ENCODE peak calls at places on chromosome 7, in six cellular contexts. One of them, this sample, is unnamed.

GRCh38 chr7:45028138-45028919 is 28.3 kb downstream of the CCM2 start:
- ATAC-seq in CD4-positive, CD25-positive, alpha-beta regulatory T cell: peak; percentile 30
- ATAC-seq in K562: no peak
- ATAC-seq in left lung: no peak
- ATAC-seq in HCT116: no peak
- ATAC-seq in right lobe of liver: no peak
- ATAC-seq in this sample: no peak

GRCh38 chr7:95425694-95426093 is 9.1 kb downstream of the PON2 start:
- ATAC-seq in CD4-positive, CD25-positive, alpha-beta regulatory T cell: no peak
- ATAC-seq in K562: no peak
- ATAC-seq in left lung: no peak
- ATAC-seq in HCT116: no peak
- ATAC-seq in right lobe of liver: no peak
- ATAC-seq in this sample: no peak

GRCh38 chr7:36208406-36208805 is 55.4 kb downstream of the EEPD1 start:
- ATAC-seq in CD4-positive, CD25-positive, alpha-beta regulatory T cell: peak; percentile 4
- ATAC-seq in K562: no peak
- ATAC-seq in left lung: peak; percentile 27
- ATAC-seq in HCT116: no peak
- ATAC-seq in right lobe of liver: peak; percentile 4
- ATAC-seq in this sample: no peak

GRCh38 chr7:104529567-104529966 is 201.2 kb downstream of the LHFPL3 start:
- ATAC-seq in CD4-positive, CD25-positive, alpha-beta regulatory T cell: no peak
- ATAC-seq in K562: no peak
- ATAC-seq in left lung: no peak
- ATAC-seq in HCT116: no peak
- ATAC-seq in right lobe of liver: no peak
- ATAC-seq in this sample: no peak

GRCh38 chr7:156609010-156609877 is 31.3 kb upstream of the RNF32 start:
- ATAC-seq in CD4-positive, CD25-positive, alpha-beta regulatory T cell: no peak
- ATAC-seq in K562: peak; percentile 77
- ATAC-seq in left lung: peak; percentile 59
- ATAC-seq in HCT116: no peak
- ATAC-seq in right lobe of liver: peak; percentile 78
- ATAC-seq in this sample: no peak

GRCh38 chr7:100894860-100895700 is 608 bp downstream of the ACHE start:
- ATAC-seq in CD4-positive, CD25-positive, alpha-beta regulatory T cell: no peak
- ATAC-seq in K562: peak; percentile 32
- ATAC-seq in left lung: peak; percentile 30
- ATAC-seq in HCT116: peak; percentile 26
- ATAC-seq in right lobe of liver: peak; percentile 16
- ATAC-seq in this sample: no peak

GRCh38 chr7:47191876-47192291 is 390.0 kb downstream of the TNS3 start:
- ATAC-seq in CD4-positive, CD25-positive, alpha-beta regulatory T cell: no peak
- ATAC-seq in K562: no peak
- ATAC-seq in left lung: peak; percentile 11
- ATAC-seq in HCT116: no peak
- ATAC-seq in right lobe of liver: no peak
- ATAC-seq in this sample: no peak

GRCh38 chr7:154767821-154768415 is 235.0 kb downstream of the PAXIP1 start:
- ATAC-seq in CD4-positive, CD25-positive, alpha-beta regulatory T cell: no peak
- ATAC-seq in K562: no peak
- ATAC-seq in left lung: no peak
- ATAC-seq in HCT116: no peak
- ATAC-seq in right lobe of liver: no peak
- ATAC-seq in this sample: no peak

GRCh38 chr7:14021069-14021468 is 31.6 kb upstream of the ETV1 start:
- ATAC-seq in CD4-positive, CD25-positive, alpha-beta regulatory T cell: no peak
- ATAC-seq in K562: peak; percentile 34
- ATAC-seq in left lung: no peak
- ATAC-seq in HCT116: peak; percentile 92
- ATAC-seq in right lobe of liver: no peak
- ATAC-seq in this sample: no peak

GRCh38 chr7:74483402-74484336 is 30.0 kb downstream of the GTF2IRD1 start:
- ATAC-seq in CD4-positive, CD25-positive, alpha-beta regulatory T cell: no peak
- ATAC-seq in K562: no peak
- ATAC-seq in left lung: peak; percentile 15
- ATAC-seq in HCT116: no peak
- ATAC-seq in right lobe of liver: no peak
- ATAC-seq in this sample: no peak

DNA sequence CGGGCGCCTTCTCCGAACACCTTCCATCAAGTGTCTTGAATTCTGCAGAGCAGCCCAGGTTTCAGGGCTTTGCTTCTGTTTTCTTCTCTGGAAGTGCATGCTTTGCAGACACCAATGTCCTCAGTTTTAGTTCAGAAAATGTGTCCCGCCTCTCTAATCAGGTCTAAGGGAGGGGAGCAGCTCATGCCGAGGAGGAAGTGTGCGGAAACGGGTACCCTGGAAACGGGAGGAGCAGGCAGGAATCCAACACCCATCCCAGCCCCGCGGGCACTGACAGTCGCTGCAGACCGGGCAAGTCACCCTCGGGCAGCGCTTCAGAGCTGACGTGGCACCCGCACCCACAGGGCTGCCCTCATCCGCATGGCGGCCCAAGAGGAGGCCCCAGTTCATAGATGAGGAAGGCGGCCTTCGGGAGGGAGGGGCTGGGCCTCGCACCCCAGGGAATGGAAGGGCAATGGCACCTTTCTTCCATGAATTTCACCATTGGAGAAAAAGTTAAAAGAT is 338.7 kb downstream of the DNAJB6 start:
- ATAC-seq in CD4-positive, CD25-positive, alpha-beta regulatory T cell: no peak
- ATAC-seq in K562: no peak
- ATAC-seq in left lung: no peak
- ATAC-seq in HCT116: no peak
- ATAC-seq in right lobe of liver: no peak
- ATAC-seq in this sample: no peak
- H3K27me3 ChIP-seq in CD4-positive, CD25-positive, alpha-beta regulatory T cell: peaks cover 13% of the 10 kb centered on the region
- H3K27me3 ChIP-seq in K562: peaks cover 87% of the 10 kb centered on the region
- H3K27me3 ChIP-seq in left lung: peaks cover 8% of the 10 kb centered on the region
- H3K27me3 ChIP-seq in HCT116: no peaks in the 10 kb centered on the region
- H3K27me3 ChIP-seq in right lobe of liver: no peaks in the 10 kb centered on the region
- H3K27me3 ChIP-seq in this sample: peaks cover 66% of the 10 kb centered on the region

GRCh38 chr7:76282344-76283253 is 19.9 kb upstream of the HSPB1 start:
- ATAC-seq in CD4-positive, CD25-positive, alpha-beta regulatory T cell: no peak
- ATAC-seq in K562: peak; percentile 62
- ATAC-seq in left lung: peak; percentile 48
- ATAC-seq in HCT116: peak; percentile 77
- ATAC-seq in right lobe of liver: peak; percentile 55
- ATAC-seq in this sample: peak; percentile 67

GRCh38 chr7:76280408-76280807 is 22.1 kb upstream of the HSPB1 start:
- ATAC-seq in CD4-positive, CD25-positive, alpha-beta regulatory T cell: no peak
- ATAC-seq in K562: peak; percentile 15
- ATAC-seq in left lung: peak; percentile 10
- ATAC-seq in HCT116: no peak
- ATAC-seq in right lobe of liver: no peak
- ATAC-seq in this sample: no peak

GRCh38 chr7:76281006-76281705 is 21.3 kb upstream of the HSPB1 start:
- ATAC-seq in CD4-positive, CD25-positive, alpha-beta regulatory T cell: peak; percentile 40
- ATAC-seq in K562: peak; percentile 19
- ATAC-seq in left lung: peak; percentile 12
- ATAC-seq in HCT116: peak; percentile 20
- ATAC-seq in right lobe of liver: peak; percentile 23
- ATAC-seq in this sample: peak; percentile 37

GRCh38 chr7:76281706-76282343 is 20.6 kb upstream of the HSPB1 start:
- ATAC-seq in CD4-positive, CD25-positive, alpha-beta regulatory T cell: no peak
- ATAC-seq in K562: no peak
- ATAC-seq in left lung: no peak
- ATAC-seq in HCT116: peak; percentile 13
- ATAC-seq in right lobe of liver: no peak
- ATAC-seq in this sample: peak; percentile 30

DNA sequence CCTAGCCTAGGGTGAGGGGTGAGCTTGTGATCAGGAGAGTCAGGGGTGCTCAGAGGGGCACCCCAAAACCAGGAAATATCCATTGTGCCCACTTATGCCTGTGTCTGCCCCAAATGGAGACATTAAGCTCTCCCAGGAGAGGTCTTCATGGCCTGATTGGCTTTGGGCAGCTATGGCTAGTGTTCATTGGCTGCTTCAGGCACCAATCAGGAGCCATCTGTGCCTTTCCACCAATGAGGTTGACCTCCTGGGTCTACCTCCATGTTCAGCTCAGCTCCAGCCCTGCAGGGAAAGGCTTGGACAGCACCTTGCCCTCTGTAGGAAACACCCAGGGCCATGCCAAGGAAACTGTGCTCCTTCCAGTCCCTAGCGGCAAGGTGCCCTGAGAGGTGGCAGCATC is 23.9 kb upstream of the HSPB1 start:
- ATAC-seq in CD4-positive, CD25-positive, alpha-beta regulatory T cell: no peak
- ATAC-seq in K562: peak; percentile 82
- ATAC-seq in left lung: no peak
- ATAC-seq in HCT116: peak; percentile 69
- ATAC-seq in right lobe of liver: no peak
- ATAC-seq in this sample: no peak
- H3K27me3 ChIP-seq in CD4-positive, CD25-positive, alpha-beta regulatory T cell: peaks cover 10% of the 10 kb centered on the region
- H3K27me3 ChIP-seq in K562: peaks cover 54% of the 10 kb centered on the region
- H3K27me3 ChIP-seq in left lung: peaks cover 3% of the 10 kb centered on the region
- H3K27me3 ChIP-seq in HCT116: no peaks in the 10 kb centered on the region
- H3K27me3 ChIP-seq in right lobe of liver: no peaks in the 10 kb centered on the region
- H3K27me3 ChIP-seq in this sample: peaks cover 76% of the 10 kb centered on the region

GRCh38 chr7:28957822-28958234 is 302 bp downstream of the TRIL start:
- ATAC-seq in CD4-positive, CD25-positive, alpha-beta regulatory T cell: no peak
- ATAC-seq in K562: no peak
- ATAC-seq in left lung: peak; percentile 3
- ATAC-seq in HCT116: no peak
- ATAC-seq in right lobe of liver: no peak
- ATAC-seq in this sample: peak; percentile 16

GRCh38 chr7:28958946-28959417 is 852 bp upstream of the TRIL start:
- ATAC-seq in CD4-positive, CD25-positive, alpha-beta regulatory T cell: no peak
- ATAC-seq in K562: no peak
- ATAC-seq in left lung: no peak
- ATAC-seq in HCT116: no peak
- ATAC-seq in right lobe of liver: no peak
- ATAC-seq in this sample: no peak

GRCh38 chr7:28958235-28958945 is at the start of gene TRIL:
- ATAC-seq in CD4-positive, CD25-positive, alpha-beta regulatory T cell: no peak
- ATAC-seq in K562: no peak
- ATAC-seq in left lung: peak; percentile 18
- ATAC-seq in HCT116: no peak
- ATAC-seq in right lobe of liver: peak; percentile 9
- ATAC-seq in this sample: peak; percentile 62

GRCh38 chr7:28961972-28962371 is 3.8 kb upstream of the TRIL start:
- ATAC-seq in CD4-positive, CD25-positive, alpha-beta regulatory T cell: no peak
- ATAC-seq in K562: no peak
- ATAC-seq in left lung: no peak
- ATAC-seq in HCT116: no peak
- ATAC-seq in right lobe of liver: no peak
- ATAC-seq in this sample: no peak

GRCh38 chr7:28960071-28960840 is 2.1 kb upstream of the TRIL start:
- ATAC-seq in CD4-positive, CD25-positive, alpha-beta regulatory T cell: no peak
- ATAC-seq in K562: no peak
- ATAC-seq in left lung: peak; percentile 8
- ATAC-seq in HCT116: peak; percentile 27
- ATAC-seq in right lobe of liver: no peak
- ATAC-seq in this sample: no peak
- H3K27me3 ChIP-seq in CD4-positive, CD25-positive, alpha-beta regulatory T cell: peaks cover 5% of the 10 kb centered on the region
- H3K27me3 ChIP-seq in K562: no peaks in the 10 kb centered on the region
- H3K27me3 ChIP-seq in left lung: peaks cover 17% of the 10 kb centered on the region
- H3K27me3 ChIP-seq in HCT116: no peaks in the 10 kb centered on the region
- H3K27me3 ChIP-seq in right lobe of liver: no peaks in the 10 kb centered on the region
- H3K27me3 ChIP-seq in this sample: peaks cover 34% of the 10 kb centered on the region

DNA sequence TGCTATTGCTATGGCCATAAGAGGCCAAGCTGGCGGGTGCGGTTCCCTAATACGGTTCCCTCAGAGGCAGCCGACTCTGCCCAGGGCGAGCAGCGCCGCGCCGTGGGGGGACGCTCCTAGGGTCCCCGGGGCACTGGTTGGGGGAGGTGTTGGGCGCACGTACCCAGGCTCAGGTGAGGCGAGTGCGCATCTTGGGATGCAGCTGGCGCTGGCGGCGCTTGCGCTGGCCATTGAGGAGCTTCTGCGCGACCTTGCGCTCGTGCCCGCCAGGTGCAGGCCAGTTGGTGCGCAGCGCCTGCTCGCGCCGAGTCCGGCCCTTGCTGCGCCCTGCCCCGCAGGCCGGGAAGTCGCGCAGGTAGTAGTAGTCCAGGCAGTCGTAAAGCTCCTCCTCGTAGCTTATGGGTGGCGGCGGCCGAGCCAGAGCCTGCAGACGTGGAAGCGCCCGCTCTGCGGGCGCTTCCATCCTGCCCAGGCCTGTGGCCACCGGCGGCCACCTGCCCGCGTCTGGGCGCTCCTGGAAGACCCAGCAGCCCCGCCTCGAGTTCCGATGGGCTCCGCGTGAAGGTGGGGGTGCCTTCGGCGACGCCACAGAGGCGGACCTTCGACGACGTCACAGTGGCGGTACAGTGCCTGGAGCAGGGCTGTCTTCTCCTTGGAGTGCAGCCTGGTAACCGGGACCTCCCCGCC is at the start of gene NUPR2:
- ATAC-seq in CD4-positive, CD25-positive, alpha-beta regulatory T cell: no peak
- ATAC-seq in K562: no peak
- ATAC-seq in left lung: peak; percentile 88
- ATAC-seq in HCT116: no peak
- ATAC-seq in right lobe of liver: no peak
- ATAC-seq in this sample: no peak
- H3K27me3 ChIP-seq in CD4-positive, CD25-positive, alpha-beta regulatory T cell: peaks cover 4% of the 10 kb centered on the region
- H3K27me3 ChIP-seq in K562: no peaks in the 10 kb centered on the region
- H3K27me3 ChIP-seq in left lung: peaks cover 8% of the 10 kb centered on the region
- H3K27me3 ChIP-seq in HCT116: no peaks in the 10 kb centered on the region
- H3K27me3 ChIP-seq in right lobe of liver: no peaks in the 10 kb centered on the region
- H3K27me3 ChIP-seq in this sample: peaks cover 24% of the 10 kb centered on the region

DNA sequence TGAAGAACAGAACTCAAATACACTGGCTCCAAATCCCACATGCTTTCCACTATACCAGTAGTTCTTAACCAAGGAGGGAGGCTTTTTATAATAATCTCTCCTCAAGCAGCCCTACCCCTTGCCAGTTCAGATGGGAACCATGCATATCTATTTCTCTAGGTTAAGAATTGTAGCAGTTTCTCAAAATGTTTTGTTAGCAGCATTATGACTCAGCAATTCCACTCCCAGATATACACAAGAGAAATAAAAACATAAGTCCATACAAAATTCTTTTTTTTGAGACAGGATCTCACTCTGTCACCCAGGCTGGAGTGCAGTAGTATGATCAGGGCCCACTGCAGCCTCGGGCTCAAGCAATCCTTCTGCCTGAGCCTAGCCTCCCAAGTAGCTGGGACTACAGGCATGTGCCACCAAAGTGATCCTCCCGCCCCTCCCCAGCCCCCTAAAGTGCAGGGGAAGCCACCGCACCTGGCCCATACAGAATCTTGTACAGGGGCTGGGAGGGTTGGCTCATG is 18.1 kb downstream of the YWHAG start:
- ATAC-seq in CD4-positive, CD25-positive, alpha-beta regulatory T cell: no peak
- ATAC-seq in K562: peak; percentile 47
- ATAC-seq in left lung: no peak
- ATAC-seq in HCT116: no peak
- ATAC-seq in right lobe of liver: no peak
- ATAC-seq in this sample: peak; percentile 36
- H3K27me3 ChIP-seq in CD4-positive, CD25-positive, alpha-beta regulatory T cell: no peaks in the 10 kb centered on the region
- H3K27me3 ChIP-seq in K562: no peaks in the 10 kb centered on the region
- H3K27me3 ChIP-seq in left lung: no peaks in the 10 kb centered on the region
- H3K27me3 ChIP-seq in HCT116: no peaks in the 10 kb centered on the region
- H3K27me3 ChIP-seq in right lobe of liver: no peaks in the 10 kb centered on the region
- H3K27me3 ChIP-seq in this sample: no peaks in the 10 kb centered on the region

GRCh38 chr7:1388021-1388704 is 71.1 kb downstream of the MICALL2 start:
- ATAC-seq in CD4-positive, CD25-positive, alpha-beta regulatory T cell: no peak
- ATAC-seq in K562: no peak
- ATAC-seq in left lung: no peak
- ATAC-seq in HCT116: no peak
- ATAC-seq in right lobe of liver: no peak
- ATAC-seq in this sample: no peak
- H3K27me3 ChIP-seq in CD4-positive, CD25-positive, alpha-beta regulatory T cell: no peaks in the 10 kb centered on the region
- H3K27me3 ChIP-seq in K562: peaks cover 64% of the 10 kb centered on the region
- H3K27me3 ChIP-seq in left lung: peaks cover 14% of the 10 kb centered on the region
- H3K27me3 ChIP-seq in HCT116: no peaks in the 10 kb centered on the region
- H3K27me3 ChIP-seq in right lobe of liver: no peaks in the 10 kb centered on the region
- H3K27me3 ChIP-seq in this sample: peaks cover 94% of the 10 kb centered on the region

This sample was measured in gastroesophageal sphincter.